ENCODE peak calls at places on chromosomes 4 and X, in four cellular contexts. E is LoVo; L is central memory CD8-positive, alpha-beta T cell; G is GF-D8. N is an unnamed sample.

GRCh38 chr4:41611881-41612871 is 74.2 kb downstream of the LIMCH1 start:
- DNase-seq in E (peak), L (no peak), G (no peak), N (peak)

GRCh38 chrX:153342762-153343558 is 9.0 kb downstream of the ZNF275 start:
- DNase-seq in E (no peak), L (no peak), G (no peak), N (no peak)

GRCh38 chrX:31715675-31716074 is 643.8 kb upstream of the FTHL17 start:
- DNase-seq in E (no peak), L (no peak), G (no peak), N (no peak)

GRCh38 chrX:110732274-110732673 is 63.3 kb downstream of the CHRDL1 start:
- DNase-seq in E (no peak), L (no peak), G (no peak), N (no peak)

GRCh38 chr4:94698187-94698586 is 59.6 kb upstream of the BMPR1B start:
- DNase-seq in E (no peak), L (no peak), G (no peak), N (no peak)

GRCh38 chrX:151984328-151984727 is 9.9 kb upstream of the GABRE start:
- DNase-seq in E (peak), L (no peak), G (no peak), N (no peak)

GRCh38 chrX:2587146-2587545 is 86.4 kb upstream of the DHRSX start:
- DNase-seq in E (no peak), L (no peak), G (no peak), N (no peak)

GRCh38 chr4:7186081-7186480 is 6.3 kb upstream of the SORCS2 start:
- DNase-seq in E (no peak), L (no peak), G (no peak), N (peak)

GRCh38 chrX:97637289-97637688 is 753.6 kb downstream of the RPA4 start:
- DNase-seq in E (no peak), L (no peak), G (no peak), N (no peak)

GRCh38 chrX:103817502-103817901 is 14.6 kb downstream of the RAB9B start:
- DNase-seq in E (peak), L (peak), G (no peak), N (peak)

GRCh38 chr4:2484993-2485392 is 16.1 kb downstream of the RNF4 start:
- DNase-seq in E (no peak), L (peak), G (peak), N (peak)

GRCh38 chr4:123661080-123661737 is 264.6 kb downstream of the SPRY1 start:
- DNase-seq in E (peak), L (no peak), G (no peak), N (no peak)

GRCh38 chr4:102815981-102816380 is 11.4 kb downstream of the UBE2D3 start:
- DNase-seq in E (peak), L (no peak), G (no peak), N (no peak)

GRCh38 chr4:105620640-105621323 is 68.4 kb downstream of the ARHGEF38 start:
- DNase-seq in E (peak), L (no peak), G (no peak), N (no peak)

GRCh38 chr4:78293841-78294301 is 236.7 kb downstream of the FRAS1 start:
- DNase-seq in E (peak), L (no peak), G (no peak), N (peak)

GRCh38 chr4:41957634-41958033 is 22.4 kb downstream of the TMEM33 start:
- DNase-seq in E (peak), L (no peak), G (peak), N (peak)

GRCh38 chr4:22515145-22515887 is 550 bp downstream of the ADGRA3 start:
- DNase-seq in E (peak), L (no peak), G (peak), N (peak)

GRCh38 chr4:742096-742741 is 36.6 kb downstream of the PCGF3 start:
- DNase-seq in E (no peak), L (no peak), G (no peak), N (no peak)

GRCh38 chrX:48801281-48802088 is at the start of gene HDAC6:
- DNase-seq in E (peak), L (peak), G (peak), N (peak)

GRCh38 chr4:146123231-146123630 is 52.3 kb upstream of the LSM6 start:
- DNase-seq in E (no peak), L (no peak), G (no peak), N (no peak)

GRCh38 chr4:141169391-141169790 is 36.1 kb upstream of the RNF150 start:
- DNase-seq in E (no peak), L (no peak), G (no peak), N (no peak)

GRCh38 chrX:52078133-52078532 is 9.2 kb upstream of the MAGED4B start:
- DNase-seq in E (no peak), L (no peak), G (peak), N (no peak)

GRCh38 chr4:25454491-25454890 is 77.4 kb downstream of the ANAPC4 start:
- DNase-seq in E (no peak), L (no peak), G (no peak), N (no peak)

GRCh38 chrX:148333989-148334388 is 166.4 kb upstream of the AFF2 start:
- DNase-seq in E (no peak), L (no peak), G (no peak), N (no peak)

GRCh38 chr4:143531368-143531767 is 17.9 kb downstream of the SMARCA5 start:
- DNase-seq in E (no peak), L (no peak), G (no peak), N (peak)